ENCODE peak calls at places on chromosomes 13 and 19, in six cellular contexts. X is neural progenitor cell, V is mesendoderm, W is IMR-90, D is suprapubic skin, Z is keratinocyte. U is an unnamed sample.
A peak's percentile ranks its signal among the peaks of the same experiment; 100 is the strongest.

GRCh38 chr13:33274264-33274663 is 11.3 kb downstream of the STARD13 start:
- DNase-seq in D (no peak), V (peak; percentile 28), W (no peak), X (no peak), Z (no peak), U (no peak)

GRCh38 chr13:37460211-37460610 is 138.4 kb downstream of the POSTN start:
- DNase-seq in Z (no peak), X (no peak), D (no peak), W (peak; percentile 51), V (no peak), U (no peak)

GRCh38 chr19:18414504-18415176 is 4.6 kb upstream of the SSBP4 start:
- DNase-seq in Z (no peak), V (no peak), D (no peak), W (no peak), X (peak; percentile 1), U (no peak)

GRCh38 chr13:61247149-61247936 is 168.3 kb downstream of the PCDH20 start:
- DNase-seq in X (peak; percentile 48), V (peak; percentile 65), W (no peak), D (no peak), Z (no peak), U (no peak)

GRCh38 chr19:1271528-1272422 is 2.6 kb downstream of the CIRBP start:
- DNase-seq in W (no peak), Z (no peak), D (no peak), X (no peak), V (no peak), U (no peak)

GRCh38 chr13:82571653-82572052 is 1310.6 kb downstream of the SLITRK1 start:
- DNase-seq in X (no peak), D (no peak), V (no peak), Z (no peak), W (no peak), U (no peak)

GRCh38 chr13:48852911-48853310 is 122.8 kb upstream of the FNDC3A start:
- DNase-seq in X (no peak), V (no peak), W (no peak), D (no peak), Z (no peak), U (no peak)

GRCh38 chr13:82747331-82747730 is 1134.9 kb downstream of the SLITRK1 start:
- DNase-seq in Z (no peak), X (peak; percentile 78), D (no peak), W (no peak), V (peak; percentile 89), U (no peak)

GRCh38 chr13:60152904-60153303 is 10.8 kb downstream of the DIAPH3 start:
- DNase-seq in W (peak; percentile 19), Z (no peak), D (no peak), X (no peak), V (no peak), U (no peak)

GRCh38 chr19:28234637-28235036 is 978.3 kb downstream of the UQCRFS1 start:
- DNase-seq in Z (no peak), D (no peak), V (peak; percentile 16), W (no peak), X (no peak), U (no peak)

GRCh38 chr13:26254583-26255102 is 714 bp downstream of the CDK8 start:
- DNase-seq in Z (no peak), D (peak; percentile 78), V (peak; percentile 71), X (peak; percentile 68), W (peak; percentile 31), U (peak; percentile 25)

GRCh38 chr13:77239312-77239711 is 87.6 kb downstream of the MYCBP2 start:
- DNase-seq in W (peak; percentile 48), V (no peak), X (no peak), Z (no peak), D (no peak), U (no peak)

GRCh38 chr19:38792250-38793111 is 3.5 kb downstream of the LGALS7B start:
- DNase-seq in W (no peak), X (no peak), V (peak; percentile 21), Z (no peak), D (peak; percentile 78), U (no peak)

GRCh38 chr19:18202759-18203407 is 959 bp downstream of the RAB3A start:
- DNase-seq in W (no peak), X (peak; percentile 48), V (no peak), D (peak; percentile 77), Z (no peak), U (no peak)

GRCh38 chr19:3723110-3723488 is 14.9 kb downstream of the TJP3 start:
- DNase-seq in W (no peak), X (no peak), Z (no peak), V (no peak), D (no peak), U (no peak)

GRCh38 chr19:29665215-29665825 is at the start of gene PLEKHF1:
- DNase-seq in X (peak; percentile 93), V (peak; percentile 83), D (peak; percentile 91), W (peak; percentile 59), Z (no peak), U (peak; percentile 80)

GRCh38 chr13:64633948-64634347 is 2596.2 kb downstream of the PCDH9 start:
- DNase-seq in X (no peak), V (peak; percentile 11), D (no peak), Z (no peak), W (no peak), U (no peak)

GRCh38 chr13:39998166-39998565 is 342.7 kb downstream of the COG6 start:
- DNase-seq in Z (no peak), W (no peak), D (no peak), X (peak; percentile 8), V (no peak), U (no peak)

GRCh38 chr13:26604784-26605183 is 47.3 kb downstream of the WASF3 start:
- DNase-seq in Z (no peak), D (peak; percentile 74), V (no peak), W (no peak), X (no peak), U (no peak)

GRCh38 chr13:33285420-33286124 is at the start of gene STARD13:
- DNase-seq in V (peak; percentile 98), W (peak; percentile 98), X (peak; percentile 91), D (peak; percentile 97), Z (peak; percentile 73), U (peak; percentile 96)

GRCh38 chr19:3073159-3073563 is 10.9 kb upstream of the TLE5 start:
- DNase-seq in V (peak; percentile 79), Z (no peak), W (peak; percentile 68), X (no peak), D (no peak), U (no peak)

GRCh38 chr19:10191347-10191746 is 3.4 kb downstream of the DNMT1 start:
- DNase-seq in D (no peak), X (no peak), W (peak; percentile 95), V (no peak), Z (no peak), U (peak; percentile 35)

GRCh38 chr19:18208098-18208951 is 4.5 kb upstream of the RAB3A start:
- DNase-seq in D (no peak), W (peak; percentile 94), X (peak; percentile 57), V (no peak), Z (no peak), U (peak; percentile 42)

GRCh38 chr19:51366999-51367564 is 894 bp upstream of the ETFB start:
- DNase-seq in D (peak; percentile 82), Z (no peak), V (no peak), X (no peak), W (no peak), U (no peak)

GRCh38 chr13:31996611-31997010 is 35.0 kb upstream of the FRY start:
- DNase-seq in D (no peak), V (no peak), W (no peak), Z (no peak), X (no peak), U (no peak)

GRCh38 chr19:34253711-34254551 is 423 bp upstream of the GARRE1 start:
- DNase-seq in D (peak; percentile 90), X (peak; percentile 97), Z (no peak), W (peak; percentile 47), V (peak; percentile 90), U (peak; percentile 62)

GRCh38 chr19:13748169-13748884 is 16.0 kb upstream of the MRI1 start:
- DNase-seq in W (peak; percentile 74), Z (no peak), X (peak; percentile 31), V (peak; percentile 40), D (no peak), U (no peak)

DNA sequence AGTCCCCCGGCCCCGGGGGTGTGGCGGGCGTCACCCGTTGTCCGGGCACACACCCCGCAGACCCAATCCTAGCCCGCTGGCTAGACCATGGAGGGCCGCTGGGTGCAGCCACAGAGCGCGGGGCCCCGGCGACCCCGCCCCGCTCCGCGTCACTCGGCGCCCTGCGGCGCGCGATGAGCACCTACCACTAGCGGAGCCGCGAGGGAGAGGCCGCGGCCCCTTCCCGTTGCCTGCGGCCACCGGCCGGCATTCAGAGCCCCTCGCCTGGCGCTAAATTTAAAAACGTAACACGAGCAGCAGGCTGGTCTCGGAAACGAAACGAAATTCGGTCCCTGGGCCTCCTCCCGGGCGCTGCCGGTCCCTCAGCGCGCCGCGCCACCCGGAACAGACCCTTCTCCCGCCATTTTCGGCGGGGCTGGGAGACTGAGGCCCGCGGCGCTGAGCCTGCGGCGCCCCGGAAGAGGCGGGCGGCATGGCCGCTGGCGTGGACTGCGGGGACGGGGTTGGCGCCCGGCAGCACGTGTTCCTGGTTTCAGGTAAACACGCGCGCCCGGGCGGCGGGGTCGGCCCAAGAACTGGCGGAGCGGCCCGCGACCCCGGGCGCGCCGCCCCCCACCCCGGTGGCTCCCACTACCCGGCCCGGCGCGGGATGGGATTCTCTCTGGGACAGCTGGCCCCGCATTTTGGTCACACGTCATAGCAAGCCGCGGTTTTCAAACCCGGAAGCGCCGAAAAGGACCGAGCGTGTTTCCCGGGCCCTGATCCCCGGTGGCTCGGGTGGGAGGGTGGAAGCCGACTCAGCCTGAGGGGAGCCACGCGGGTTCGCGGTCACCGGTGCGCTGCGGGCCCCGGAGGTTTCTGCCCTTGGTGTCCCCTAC is at the start of gene RNASEH2B:
- DNase-seq in W (peak; percentile 40), Z (no peak), V (peak; percentile 83), D (peak; percentile 75), X (peak; percentile 81), U (peak; percentile 64)
- H3K4me1 ChIP-seq in W (peaks cover 10% of the 10 kb centered on the region), Z (peaks cover 19% of the 10 kb centered on the region), V (peaks cover 2% of the 10 kb centered on the region), D (peaks cover 23% of the 10 kb centered on the region), X (peaks cover 21% of the 10 kb centered on the region), U (peaks cover 26% of the 10 kb centered on the region)

GRCh38 chr19:40279761-40280607 is 5.2 kb downstream of the AKT2 start:
- DNase-seq in W (no peak), X (no peak), V (peak; percentile 65), Z (no peak), D (no peak), U (no peak)
- H3K4me1 ChIP-seq in W (peaks cover 25% of the 10 kb centered on the region), X (peaks cover 11% of the 10 kb centered on the region), V (peaks cover 8% of the 10 kb centered on the region), Z (peaks cover 24% of the 10 kb centered on the region), D (peaks cover 79% of the 10 kb centered on the region), U (peaks cover 9% of the 10 kb centered on the region)

GRCh38 chr13:109700176-109700575 is 86.2 kb downstream of the IRS2 start:
- DNase-seq in X (no peak), V (peak; percentile 58), Z (peak; percentile 2), W (peak; percentile 24), D (no peak), U (peak; percentile 73)

GRCh38 chr13:109697936-109698335 is 88.4 kb downstream of the IRS2 start:
- DNase-seq in D (no peak), Z (no peak), W (no peak), X (no peak), V (no peak), U (peak; percentile 58)

GRCh38 chr13:109695402-109696190 is 90.8 kb downstream of the IRS2 start:
- DNase-seq in V (no peak), X (no peak), Z (no peak), W (no peak), D (no peak), U (peak; percentile 55)

GRCh38 chr13:109699628-109700071 is 86.7 kb downstream of the IRS2 start:
- DNase-seq in Z (no peak), W (no peak), V (peak; percentile 56), D (no peak), X (peak; percentile 22), U (no peak)

GRCh38 chr13:109698779-109699178 is 87.6 kb downstream of the IRS2 start:
- DNase-seq in V (no peak), W (peak; percentile 49), Z (no peak), D (no peak), X (no peak), U (no peak)
- H3K4me1 ChIP-seq in V (no peaks in the 10 kb centered on the region), W (no peaks in the 10 kb centered on the region), Z (no peaks in the 10 kb centered on the region), D (peaks cover 5% of the 10 kb centered on the region), X (peaks cover 6% of the 10 kb centered on the region), U (no peaks in the 10 kb centered on the region)

GRCh38 chr19:42116308-42117075 is 15.8 kb downstream of the POU2F2 start:
- DNase-seq in X (no peak), Z (no peak), V (no peak), W (no peak), D (no peak), U (no peak)
- H3K4me1 ChIP-seq in X (no peaks in the 10 kb centered on the region), Z (peaks cover 51% of the 10 kb centered on the region), V (peaks cover 2% of the 10 kb centered on the region), W (peaks cover 27% of the 10 kb centered on the region), D (peaks cover 9% of the 10 kb centered on the region), U (peaks cover 50% of the 10 kb centered on the region)

U was measured in SJSA1.